ENCODE peak calls at places on chromosomes 12 and 14, in five cellular contexts. V is GM12878, S is HepG2, F is A549, O is K562. E is an unnamed sample. For H3K4me1, the result is how much of the 10 kb centered on the place peaks cover.

GRCh38 chr12:81610955-81611889 is 147.9 kb downstream of the PPFIA2 start:
- DNase-seq in V (no peak), S (peak), F (peak), O (peak), E (peak)

GRCh38 chr14:64507376-64508156 is 3.0 kb downstream of the ZBTB1 start:
- DNase-seq in V (no peak), S (no peak), F (no peak), O (peak), E (no peak)

GRCh38 chr12:52604859-52605258 is 3.6 kb upstream of the KRT72 start:
- DNase-seq in V (no peak), S (no peak), F (peak), O (peak), E (no peak)

GRCh38 chr14:67636361-67636919 is 16.7 kb downstream of the ARG2 start:
- DNase-seq in V (peak), S (no peak), F (no peak), O (peak), E (peak)

GRCh38 chr12:124304314-124304790 is 9.5 kb downstream of the RFLNA start:
- DNase-seq in V (no peak), S (no peak), F (no peak), O (no peak), E (no peak)

GRCh38 chr12:74370608-74371216 is 166.9 kb upstream of the ATXN7L3B start:
- DNase-seq in V (no peak), S (no peak), F (peak), O (no peak), E (no peak)

GRCh38 chr12:113092478-113093408 is 36.2 kb downstream of the DTX1 start:
- DNase-seq in V (no peak), S (no peak), F (peak), O (peak), E (no peak)

GRCh38 chr14:68143341-68143807 is 323.8 kb downstream of the RAD51B start:
- DNase-seq in V (no peak), S (no peak), F (peak), O (no peak), E (peak)

GRCh38 chr12:113689047-113689610 is 217.5 kb upstream of the LHX5 start:
- DNase-seq in V (no peak), S (no peak), F (no peak), O (no peak), E (no peak)

GRCh38 chr14:92215579-92215978 is 93.8 kb downstream of the CPSF2 start:
- DNase-seq in V (no peak), S (no peak), F (peak), O (no peak), E (no peak)

GRCh38 chr12:103924761-103925641 is 5.2 kb upstream of the HSP90B1 start:
- DNase-seq in V (peak), S (no peak), F (peak), O (no peak), E (no peak)

GRCh38 chr14:20855652-20856291 is 35.4 kb upstream of the RNASE3 start:
- DNase-seq in V (peak), S (peak), F (peak), O (peak), E (peak)

GRCh38 chr12:70606001-70606400 is 31.2 kb downstream of the PTPRB start:
- DNase-seq in V (no peak), S (peak), F (no peak), O (no peak), E (peak)

GRCh38 chr12:95995238-95996031 is 709 bp downstream of the HAL start:
- DNase-seq in V (no peak), S (no peak), F (no peak), O (no peak), E (no peak)

GRCh38 chr12:46843811-46844210 is 18.0 kb upstream of the SLC38A4 start:
- DNase-seq in V (no peak), S (no peak), F (no peak), O (no peak), E (no peak)

GRCh38 chr12:109458771-109459208 is 18.3 kb downstream of the KCTD10 start:
- DNase-seq in V (no peak), S (no peak), F (no peak), O (no peak), E (peak)

GRCh38 chr12:130572553-130572952 is 143.5 kb downstream of the RIMBP2 start:
- DNase-seq in V (no peak), S (no peak), F (no peak), O (no peak), E (no peak)

GRCh38 chr14:104082807-104083206 is 2.7 kb upstream of the ASPG start:
- DNase-seq in V (no peak), S (no peak), F (no peak), O (no peak), E (no peak)

GRCh38 chr12:12365931-12366431 is 9.1 kb downstream of the BORCS5 start:
- DNase-seq in V (no peak), S (no peak), F (no peak), O (no peak), E (no peak)

GRCh38 chr14:48536318-48536717 is 860.9 kb upstream of the MDGA2 start:
- DNase-seq in V (no peak), S (peak), F (peak), O (no peak), E (no peak)

GRCh38 chr12:98002887-98003493 is 512.4 kb upstream of the TMPO start:
- DNase-seq in V (no peak), S (peak), F (peak), O (peak), E (peak)

GRCh38 chr14:65301862-65302539 is 110.5 kb upstream of the FUT8 start:
- DNase-seq in V (peak), S (peak), F (no peak), O (peak), E (no peak)

GRCh38 chr12:107514887-107515445 is 170.6 kb upstream of the PWP1 start:
- DNase-seq in V (no peak), S (peak), F (peak), O (no peak), E (no peak)

GRCh38 chr12:127810026-127810425 is 456.9 kb upstream of the TMEM132C start:
- DNase-seq in V (no peak), S (no peak), F (no peak), O (no peak), E (no peak)

GRCh38 chr12:54352022-54352531 is 12.2 kb downstream of the GPR84 start:
- DNase-seq in V (no peak), S (no peak), F (no peak), O (peak), E (no peak)

GRCh38 chr12:124303579-124304313 is 8.9 kb downstream of the RFLNA start:
- DNase-seq in V (no peak), S (no peak), F (no peak), O (no peak), E (no peak)

GRCh38 chr12:93571360-93571853 is 1.1 kb upstream of the SOCS2 start:
- DNase-seq in V (no peak), S (peak), F (peak), O (peak), E (peak)

GRCh38 chr12:104957388-104958008 is 592 bp downstream of the SLC41A2 start:
- DNase-seq in V (no peak), S (no peak), F (peak), O (peak), E (peak)

GRCh38 chr12:77064891-77065360 is 443 bp downstream of the E2F7 start:
- DNase-seq in V (no peak), S (no peak), F (no peak), O (no peak), E (no peak)

GRCh38 chr12:54300732-54301427 is at the start of gene NFE2:
- DNase-seq in V (no peak), S (peak), F (peak), O (peak), E (no peak)

GRCh38 chr12:110039085-110039807 is 9.1 kb downstream of the C12orf76 start:
- DNase-seq in V (no peak), S (peak), F (peak), O (peak), E (peak)

GRCh38 chr12:3137268-3137761 is 60.1 kb downstream of the TSPAN9 start:
- DNase-seq in V (no peak), S (no peak), F (no peak), O (no peak), E (peak)

GRCh38 chr12:74119811-74120362 is 417.7 kb upstream of the ATXN7L3B start:
- DNase-seq in V (no peak), S (no peak), F (no peak), O (no peak), E (no peak)

GRCh38 chr14:22536853-22537338 is 52.1 kb downstream of the DAD1 start:
- DNase-seq in V (peak), S (no peak), F (peak), O (peak), E (peak)

GRCh38 chr14:97408937-97409860 is 612.0 kb downstream of the VRK1 start:
- DNase-seq in V (peak), S (no peak), F (no peak), O (no peak), E (no peak)

GRCh38 chr12:124172646-124173045 is 122.2 kb upstream of the RFLNA start:
- DNase-seq in V (no peak), S (no peak), F (no peak), O (no peak), E (no peak)

GRCh38 chr12:120903382-120903817 is 758 bp downstream of the SPPL3 start:
- DNase-seq in V (peak), S (peak), F (peak), O (peak), E (peak)

GRCh38 chr14:33052899-33053400 is 114.3 kb downstream of the NPAS3 start:
- DNase-seq in V (no peak), S (no peak), F (no peak), O (no peak), E (no peak)

GRCh38 chr12:98422809-98423208 is 92.6 kb upstream of the TMPO start:
- DNase-seq in V (no peak), S (peak), F (peak), O (peak), E (peak)

GRCh38 chr14:76793956-76794355 is 18.7 kb downstream of the ANGEL1 start:
- DNase-seq in V (no peak), S (no peak), F (no peak), O (no peak), E (no peak)

DNA sequence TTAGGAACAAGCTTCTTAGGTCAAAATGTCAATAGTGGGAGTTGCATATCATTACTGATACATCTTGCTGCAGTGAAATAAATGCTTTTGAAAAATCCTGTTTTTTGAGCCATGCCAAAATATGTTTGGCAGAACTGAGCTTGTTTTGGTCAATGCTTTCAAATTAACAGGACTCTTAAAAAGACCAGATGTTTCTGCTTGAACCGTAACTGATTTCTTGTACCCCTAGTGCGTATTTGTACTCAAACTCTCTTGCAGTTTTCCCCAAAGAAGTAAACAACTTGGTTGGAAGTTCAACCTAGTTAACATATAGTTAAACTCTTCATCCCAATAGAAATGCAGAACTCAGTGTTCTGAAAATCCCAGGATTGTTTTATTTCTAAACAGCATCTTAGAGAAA is 3.4 kb downstream of the TRHDE start:
- DNase-seq in V (no peak), S (no peak), F (no peak), O (no peak), E (no peak)
- TF ChIP-seq MYC in V (no peak), S (no peak), F (no peak), O (no peak), E (no peak)

GRCh38 chr14:66507722-66508546 is at the start of gene GPHN:
- DNase-seq in V (peak), S (peak), F (peak), O (peak), E (peak)
- TF ChIP-seq POLR2A in V (peak), S (peak), F (peak), O (peak), E (peak)

DNA sequence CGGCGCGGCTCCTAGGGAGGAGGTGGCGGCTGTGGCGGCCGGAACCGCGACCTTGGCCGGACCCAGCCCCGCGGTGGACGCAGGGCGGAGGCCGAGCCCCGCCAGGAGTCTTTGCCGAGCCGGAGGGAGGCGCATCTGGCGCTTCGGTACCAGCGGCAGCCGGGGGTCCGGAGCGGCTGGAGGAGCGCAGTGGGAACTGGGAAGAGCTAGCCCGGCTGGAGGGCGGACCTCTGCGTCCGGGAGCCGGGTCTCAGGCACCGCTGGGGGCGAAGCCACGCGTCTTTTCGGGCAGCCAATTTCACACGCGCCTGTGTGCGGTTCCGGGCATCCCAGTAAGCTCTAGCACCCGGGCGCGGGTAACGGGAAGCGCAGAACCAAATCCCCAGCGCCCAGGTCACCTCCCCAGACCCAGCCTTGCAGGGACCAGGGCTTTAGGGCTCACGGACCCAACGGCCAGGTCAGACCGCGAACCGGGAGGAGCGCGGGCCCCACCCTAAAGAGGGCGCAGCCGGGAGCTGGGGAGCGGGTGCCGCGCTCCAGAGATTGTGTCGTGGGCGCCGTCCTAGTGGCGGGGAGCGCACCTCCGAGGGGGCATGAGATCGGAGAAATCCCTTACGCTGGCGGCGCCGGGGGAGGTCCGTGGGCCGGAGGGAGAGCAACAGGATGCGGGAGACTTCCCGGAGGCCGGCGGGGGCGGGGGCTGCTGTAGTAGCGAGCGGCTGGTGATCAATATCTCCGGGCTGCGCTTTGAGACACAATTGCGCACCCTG is 89.4 kb downstream of the GALNT8 start:
- DNase-seq in V (no peak), S (no peak), F (no peak), O (no peak), E (no peak)
- H3K4me1 ChIP-seq in V (under half), S (under half), F (under half), O (under half), E (under half)

DNA sequence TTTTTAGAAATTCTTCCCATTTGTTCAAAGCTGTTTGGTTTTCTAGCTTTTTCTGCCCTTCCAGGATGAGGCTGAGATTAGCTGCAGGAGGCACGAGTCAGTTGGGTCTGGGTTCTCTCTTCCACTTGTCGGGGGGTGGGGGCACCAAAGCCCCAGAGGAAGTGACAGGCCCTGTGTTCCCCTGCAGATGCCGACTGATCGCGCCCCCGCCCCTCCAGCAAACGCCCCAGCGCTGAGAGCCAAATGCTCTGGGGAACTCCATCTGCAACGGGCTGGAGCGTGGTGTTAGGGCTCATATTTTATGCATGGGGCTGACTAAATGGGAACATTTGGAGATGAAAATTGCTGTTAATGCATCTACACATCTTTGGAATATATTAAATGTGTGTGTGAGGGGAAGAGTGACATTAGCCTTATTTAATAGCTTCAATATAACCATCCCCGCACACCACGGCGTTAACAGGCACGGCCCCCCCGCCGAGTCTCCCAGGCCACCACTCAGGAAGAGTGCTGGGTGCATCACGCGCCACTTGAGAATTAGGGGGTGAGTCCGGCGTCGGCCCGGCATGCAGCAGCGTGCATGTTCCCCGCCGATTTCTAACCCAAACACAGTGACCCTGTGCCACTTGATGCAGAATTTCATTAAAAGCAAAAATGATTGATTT is 164.9 kb upstream of the RTL1 start:
- DNase-seq in V (no peak), S (no peak), F (no peak), O (no peak), E (no peak)
- TF ChIP-seq MYC in V (no peak), S (no peak), F (no peak), O (no peak), E (no peak)

GRCh38 chr12:64473176-64473575 is 21.3 kb downstream of the TBK1 start:
- DNase-seq in V (no peak), S (no peak), F (no peak), O (no peak), E (no peak)

GRCh38 chr12:64469455-64470142 is 17.7 kb downstream of the TBK1 start:
- DNase-seq in V (no peak), S (no peak), F (no peak), O (no peak), E (no peak)

GRCh38 chr12:64470507-64470906 is 18.6 kb downstream of the TBK1 start:
- DNase-seq in V (no peak), S (no peak), F (no peak), O (no peak), E (no peak)

GRCh38 chr12:64466178-64466577 is 14.3 kb downstream of the TBK1 start:
- DNase-seq in V (no peak), S (no peak), F (no peak), O (no peak), E (no peak)

GRCh38 chr12:64468966-64469365 is 17.0 kb downstream of the TBK1 start:
- DNase-seq in V (no peak), S (no peak), F (no peak), O (no peak), E (no peak)
- TF ChIP-seq POLR2A in V (no peak), S (no peak), F (no peak), O (no peak), E (peak)

E was measured in endothelial cell of umbilical vein.